ENCODE peak calls at places on chromosomes 2 and 18, in seven cellular contexts. L is endodermal cell, U is upper lobe of left lung, C is astrocyte of the cerebellum, E is endothelial cell, J is body of pancreas, Q is H9. W is an unnamed sample.

GRCh38 chr18:79926715-79927596 is 24.5 kb downstream of the SLC66A2 start:
- DNase-seq in L (peak; percentile 40), U (peak; percentile 20), C (no peak), E (no peak), J (peak; percentile 58), Q (peak; percentile 25), W (no peak)

GRCh38 chr2:170822292-170822884 is 5.7 kb downstream of the GAD1 start:
- DNase-seq in L (peak; percentile 85), U (no peak), C (no peak), E (peak; percentile 57), J (no peak), Q (peak; percentile 69), W (peak; percentile 57)

GRCh38 chr2:28094794-28095193 is 204.3 kb downstream of the BABAM2 start:
- DNase-seq in L (no peak), U (no peak), C (no peak), E (no peak), J (no peak), Q (no peak), W (no peak)

GRCh38 chr2:148971547-148971946 is 67.0 kb upstream of the LYPD6B start:
- DNase-seq in L (no peak), U (no peak), C (no peak), E (no peak), J (no peak), Q (no peak), W (no peak)

GRCh38 chr2:222609391-222609790 is 46.5 kb downstream of the FARSB start:
- DNase-seq in L (no peak), U (no peak), C (no peak), E (no peak), J (no peak), Q (no peak), W (no peak)

GRCh38 chr2:120629241-120629895 is 106.3 kb upstream of the GLI2 start:
- DNase-seq in L (peak; percentile 26), U (no peak), C (no peak), E (no peak), J (no peak), Q (no peak), W (no peak)

GRCh38 chr2:200662727-200663126 is 76.9 kb downstream of the AOX1 start:
- DNase-seq in L (no peak), U (no peak), C (no peak), E (no peak), J (no peak), Q (no peak), W (no peak)

GRCh38 chr2:189549440-189549832 is 31.1 kb downstream of the SLC40A1 start:
- DNase-seq in L (no peak), U (no peak), C (peak; percentile 22), E (no peak), J (peak; percentile 35), Q (no peak), W (no peak)

GRCh38 chr2:175766880-175767279 is 235.2 kb downstream of the LNPK start:
- DNase-seq in L (no peak), U (no peak), C (no peak), E (no peak), J (no peak), Q (no peak), W (no peak)

GRCh38 chr2:774436-774835 is 97.2 kb upstream of the TMEM18 start:
- DNase-seq in L (peak; percentile 78), U (no peak), C (no peak), E (no peak), J (no peak), Q (peak; percentile 83), W (peak; percentile 43)

GRCh38 chr2:222319576-222320440 is 21.0 kb upstream of the PAX3 start:
- DNase-seq in L (peak; percentile 85), U (peak; percentile 28), C (no peak), E (no peak), J (peak; percentile 38), Q (peak; percentile 63), W (peak; percentile 76)

GRCh38 chr18:72427721-72428120 is 116.4 kb downstream of the CBLN2 start:
- DNase-seq in L (no peak), U (no peak), C (peak; percentile 11), E (no peak), J (no peak), Q (no peak), W (no peak)

GRCh38 chr2:230318190-230319121 is 8.5 kb upstream of the SP140L start:
- DNase-seq in L (no peak), U (no peak), C (no peak), E (no peak), J (no peak), Q (no peak), W (no peak)

GRCh38 chr18:9135081-9135911 is 1.3 kb upstream of the ANKRD12 start:
- DNase-seq in L (no peak), U (no peak), C (no peak), E (no peak), J (no peak), Q (no peak), W (peak; percentile 19)

GRCh38 chr2:197197808-197198409 is 112.7 kb downstream of the ANKRD44 start:
- DNase-seq in L (no peak), U (no peak), C (no peak), E (no peak), J (no peak), Q (no peak), W (no peak)

GRCh38 chr2:20526146-20526545 is 79.3 kb downstream of the RHOB start:
- DNase-seq in L (no peak), U (no peak), C (no peak), E (no peak), J (no peak), Q (no peak), W (no peak)

GRCh38 chr2:222295368-222296041 is 3.3 kb downstream of the PAX3 start:
- DNase-seq in L (peak; percentile 66), U (no peak), C (no peak), E (no peak), J (no peak), Q (peak; percentile 53), W (no peak)

GRCh38 chr2:120685403-120686297 is 50.0 kb upstream of the GLI2 start:
- DNase-seq in L (no peak), U (no peak), C (no peak), E (no peak), J (no peak), Q (no peak), W (no peak)

GRCh38 chr2:229714080-229714735 is at the start of gene DNER:
- DNase-seq in L (peak; percentile 89), U (no peak), C (no peak), E (peak; percentile 52), J (peak; percentile 66), Q (peak; percentile 70), W (peak; percentile 83)

GRCh38 chr2:230974096-230974913 is 21.6 kb upstream of the SPATA3 start:
- DNase-seq in L (peak; percentile 38), U (no peak), C (peak; percentile 92), E (no peak), J (no peak), Q (no peak), W (no peak)

GRCh38 chr2:240874715-240875227 is 6.1 kb downstream of the AGXT start:
- DNase-seq in L (no peak), U (no peak), C (no peak), E (no peak), J (no peak), Q (no peak), W (no peak)
- TF ChIP-seq CTCF in L (no peak), U (no peak), C (no peak), E (no peak), J (no peak), Q (no peak), W (no peak)

DNA sequence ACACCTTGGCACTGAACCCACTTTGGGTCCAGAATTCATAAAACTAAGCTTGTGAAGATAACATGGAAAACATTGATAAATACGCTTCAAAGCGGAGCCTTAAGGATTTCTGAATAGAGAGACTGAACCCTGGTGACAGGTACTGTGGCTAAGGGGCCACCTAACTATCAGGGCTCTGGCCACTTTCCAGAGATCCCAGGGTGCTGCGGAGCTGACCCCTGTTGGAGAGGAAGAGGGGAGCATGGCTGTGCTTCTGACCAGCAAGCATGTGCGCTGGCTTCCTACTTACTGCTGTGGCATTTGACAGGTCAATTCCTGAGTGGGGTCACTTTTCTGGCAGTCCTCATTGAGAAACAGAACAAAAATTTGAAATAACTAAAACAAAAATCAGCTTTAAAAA is 228.3 kb downstream of the NAPG start:
- DNase-seq in L (no peak), U (no peak), C (no peak), E (no peak), J (no peak), Q (no peak), W (no peak)
- TF ChIP-seq CTCF in L (peak; percentile 47), U (no peak), C (no peak), E (no peak), J (no peak), Q (peak; percentile 29), W (no peak)

GRCh38 chr2:33409417-33409955 is 67.0 kb upstream of the RASGRP3 start:
- DNase-seq in L (no peak), U (no peak), C (no peak), E (no peak), J (no peak), Q (no peak), W (no peak)

GRCh38 chr2:33417093-33417492 is 59.4 kb upstream of the RASGRP3 start:
- DNase-seq in L (no peak), U (no peak), C (no peak), E (peak; percentile 41), J (no peak), Q (no peak), W (no peak)

GRCh38 chr2:33411765-33412164 is 64.7 kb upstream of the RASGRP3 start:
- DNase-seq in L (no peak), U (no peak), C (peak; percentile 74), E (no peak), J (no peak), Q (no peak), W (no peak)

GRCh38 chr2:33408109-33408508 is 68.3 kb upstream of the RASGRP3 start:
- DNase-seq in L (no peak), U (no peak), C (no peak), E (no peak), J (no peak), Q (no peak), W (no peak)

DNA sequence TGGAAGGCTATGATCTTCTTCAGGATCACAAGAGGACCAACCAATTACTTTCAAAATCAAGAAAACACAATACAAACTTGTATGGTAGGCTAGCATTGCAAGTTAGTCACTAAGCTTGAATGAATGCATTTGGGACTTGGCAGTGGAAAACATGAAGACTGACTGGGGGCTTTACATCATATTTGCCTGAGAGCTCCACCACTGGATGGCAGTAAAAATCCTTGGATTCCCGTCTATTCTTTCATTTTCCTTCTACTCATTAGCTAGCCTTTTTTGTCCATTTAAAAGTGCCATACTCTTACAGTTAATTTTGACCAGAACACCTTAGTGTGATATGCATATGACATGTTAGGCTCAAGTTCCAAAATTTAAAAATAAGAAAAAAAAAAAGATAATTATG is 63.5 kb upstream of the RASGRP3 start:
- DNase-seq in L (no peak), U (no peak), C (peak; percentile 38), E (no peak), J (no peak), Q (no peak), W (no peak)
- TF ChIP-seq CTCF in L (peak; percentile 70), U (peak; percentile 20), C (peak; percentile 58), E (no peak), J (no peak), Q (peak; percentile 53), W (no peak)

DNA sequence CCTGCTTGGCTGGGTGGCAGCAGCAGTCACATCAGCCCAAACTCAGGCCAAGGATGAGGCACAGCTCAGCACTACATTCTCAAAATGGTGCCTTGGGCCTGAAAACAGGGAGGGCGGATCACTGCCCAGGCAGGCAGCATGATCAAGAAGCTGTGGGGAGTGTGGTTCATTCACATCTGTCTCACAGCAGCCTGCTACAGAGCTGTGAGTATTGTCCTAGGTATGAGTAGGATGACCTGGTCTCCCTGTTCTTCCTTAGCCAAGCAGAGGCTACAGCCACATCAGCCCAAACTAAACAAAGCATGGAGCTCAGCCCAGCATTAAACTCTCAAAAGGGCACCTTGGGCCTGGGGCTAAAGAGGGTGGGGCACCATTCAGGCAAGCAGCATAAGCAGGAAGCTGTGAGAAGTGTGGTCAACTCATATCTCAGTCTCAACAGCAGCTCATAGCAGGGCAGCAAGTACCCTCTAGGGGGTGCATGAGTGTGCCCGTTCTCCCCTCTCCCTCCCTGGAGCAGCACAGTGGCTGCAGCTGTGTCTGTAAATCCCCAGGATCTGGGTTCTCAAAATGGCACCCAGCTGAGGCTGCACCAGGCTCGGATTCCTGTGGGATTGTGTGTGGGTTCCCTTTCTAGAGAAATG is 139.6 kb downstream of the TRABD2A start:
- DNase-seq in L (peak; percentile 88), U (peak; percentile 38), C (peak; percentile 6), E (no peak), J (no peak), Q (peak; percentile 85), W (no peak)
- TF ChIP-seq CTCF in L (peak; percentile 77), U (no peak), C (peak; percentile 46), E (no peak), J (no peak), Q (peak; percentile 74), W (no peak)

W was measured in glutamatergic neuron.